ENCODE peak calls at places on chromosomes 13 and 19, in five cellular contexts. E is CD4-positive, alpha-beta T cell; N is non-pigmented ciliary epithelial cell; Q is Panc1; K is Right ventricle myocardium superior. J is an unnamed sample.

GRCh38 chr13:25783480-25784081 is 268.2 kb downstream of the SHISA2 start:
- DNase-seq in E (no peak), N (no peak), Q (no peak), K (no peak), J (no peak)

GRCh38 chr19:33063356-33064116 is 1.2 kb downstream of the RHPN2 start:
- DNase-seq in E (no peak), N (no peak), Q (no peak), K (no peak), J (no peak)

GRCh38 chr13:112248909-112249592 is 127.1 kb upstream of the SPACA7 start:
- DNase-seq in E (no peak), N (no peak), Q (no peak), K (no peak), J (peak; percentile 32)

GRCh38 chr19:31286491-31286890 is 62.7 kb downstream of the TSHZ3 start:
- DNase-seq in E (no peak), N (no peak), Q (no peak), K (no peak), J (no peak)

GRCh38 chr19:43078311-43078710 is 4.2 kb downstream of the PSG2 start:
- DNase-seq in E (no peak), N (peak; percentile 72), Q (no peak), K (no peak), J (no peak)

GRCh38 chr13:87671824-87672603 is 843 bp downstream of the SLITRK5 start:
- DNase-seq in E (no peak), N (no peak), Q (no peak), K (no peak), J (no peak)

GRCh38 chr13:98503175-98504028 is 73.5 kb downstream of the STK24 start:
- DNase-seq in E (no peak), N (no peak), Q (no peak), K (no peak), J (no peak)

GRCh38 chr13:46170687-46171086 is 11.3 kb downstream of the LCP1 start:
- DNase-seq in E (no peak), N (no peak), Q (no peak), K (no peak), J (no peak)

GRCh38 chr13:99419591-99420243 is 81.6 kb upstream of the TM9SF2 start:
- DNase-seq in E (no peak), N (no peak), Q (no peak), K (no peak), J (no peak)

GRCh38 chr13:72463561-72463960 is 263.9 kb downstream of the MZT1 start:
- DNase-seq in E (no peak), N (peak; percentile 17), Q (no peak), K (no peak), J (no peak)

GRCh38 chr19:39372941-39373340 is 18.0 kb downstream of the PAF1 start:
- DNase-seq in E (no peak), N (no peak), Q (no peak), K (no peak), J (no peak)

GRCh38 chr13:97976551-97977375 is 23.3 kb downstream of the IPO5 start:
- DNase-seq in E (peak; percentile 75), N (no peak), Q (no peak), K (no peak), J (no peak)

GRCh38 chr19:17302391-17303166 is 646 bp downstream of the ABHD8 start:
- DNase-seq in E (no peak), N (no peak), Q (no peak), K (no peak), J (no peak)

GRCh38 chr13:28576037-28576436 is 81.1 kb upstream of the FLT1 start:
- DNase-seq in E (no peak), N (no peak), Q (no peak), K (no peak), J (no peak)

GRCh38 chr19:1433119-1434039 is 4.8 kb upstream of the RPS15 start:
- DNase-seq in E (no peak), N (no peak), Q (no peak), K (no peak), J (no peak)

GRCh38 chr13:54879036-54879435 is 1850.4 kb downstream of the OLFM4 start:
- DNase-seq in E (no peak), N (no peak), Q (no peak), K (no peak), J (no peak)

GRCh38 chr19:52554216-52554971 is 15.7 kb upstream of the ZNF701 start:
- DNase-seq in E (no peak), N (no peak), Q (no peak), K (no peak), J (no peak)

GRCh38 chr19:10543059-10543419 is 665 bp upstream of the ATG4D start:
- DNase-seq in E (no peak), N (no peak), Q (no peak), K (no peak), J (no peak)

GRCh38 chr13:52848455-52849190 is at the start of gene PCDH8:
- DNase-seq in E (no peak), N (no peak), Q (no peak), K (peak; percentile 47), J (no peak)

GRCh38 chr13:40546047-40546446 is 120.4 kb downstream of the FOXO1 start:
- DNase-seq in E (no peak), N (no peak), Q (no peak), K (no peak), J (no peak)

GRCh38 chr13:99845136-99845874 is 126.3 kb downstream of the ZIC5 start:
- DNase-seq in E (no peak), N (no peak), Q (no peak), K (no peak), J (no peak)

GRCh38 chr19:41541990-41542584 is 33.9 kb upstream of the CEACAM21 start:
- DNase-seq in E (peak; percentile 77), N (no peak), Q (no peak), K (peak; percentile 80), J (no peak)

GRCh38 chr13:43514326-43514725 is 272.4 kb downstream of the ENOX1 start:
- DNase-seq in E (no peak), N (no peak), Q (no peak), K (no peak), J (no peak)

GRCh38 chr13:66528903-66529576 is 701.1 kb downstream of the PCDH9 start:
- DNase-seq in E (no peak), N (no peak), Q (no peak), K (no peak), J (no peak)